ENCODE peak calls at places on chromosome 20, in six cellular contexts. H, B, O, W, J and L are unnamed samples.

GRCh38 chr20:53258741-53259140 is 286.6 kb downstream of the TSHZ2 start:
- DNase-seq in H (no peak), B (no peak), O (peak; percentile 97), W (no peak), J (no peak), L (no peak)

GRCh38 chr20:32581839-32582658 is 3.1 kb downstream of the NOL4L start:
- DNase-seq in H (no peak), B (no peak), O (no peak), W (no peak), J (no peak), L (no peak)

GRCh38 chr20:24934716-24935115 is 14.4 kb upstream of the CST7 start:
- DNase-seq in H (no peak), B (no peak), O (no peak), W (no peak), J (no peak), L (no peak)

GRCh38 chr20:33685328-33686007 is 717 bp downstream of the E2F1 start:
- DNase-seq in H (no peak), B (no peak), O (no peak), W (no peak), J (peak; percentile 21), L (peak; percentile 82)

GRCh38 chr20:57346477-57346876 is 4.6 kb upstream of the RAE1 start:
- DNase-seq in H (peak; percentile 70), B (peak; percentile 76), O (peak; percentile 97), W (peak; percentile 62), J (peak; percentile 67), L (peak; percentile 61)

GRCh38 chr20:11902264-11902663 is 15.4 kb upstream of the BTBD3 start:
- DNase-seq in H (peak; percentile 82), B (no peak), O (no peak), W (no peak), J (peak; percentile 85), L (no peak)

GRCh38 chr20:6908673-6909072 is 141.2 kb downstream of the BMP2 start:
- DNase-seq in H (no peak), B (peak; percentile 24), O (peak; percentile 15), W (peak; percentile 36), J (no peak), L (peak; percentile 62)

GRCh38 chr20:433300-433975 is 25.3 kb downstream of the RBCK1 start:
- DNase-seq in H (no peak), B (no peak), O (no peak), W (no peak), J (no peak), L (no peak)

GRCh38 chr20:53692465-53693067 is 98.9 kb upstream of the ZNF217 start:
- DNase-seq in H (peak; percentile 86), B (no peak), O (peak; percentile 39), W (no peak), J (peak; percentile 66), L (no peak)

GRCh38 chr20:50320910-50321796 is 130.5 kb downstream of the CEBPB start:
- DNase-seq in H (peak; percentile 97), B (peak; percentile 56), O (peak; percentile 94), W (peak; percentile 59), J (peak; percentile 98), L (peak; percentile 94)

GRCh38 chr20:48192109-48192508 is 406.8 kb upstream of the SULF2 start:
- DNase-seq in H (no peak), B (no peak), O (no peak), W (no peak), J (no peak), L (no peak)

GRCh38 chr20:8997720-8998119 is 71.2 kb upstream of the PLCB4 start:
- DNase-seq in H (no peak), B (no peak), O (no peak), W (no peak), J (no peak), L (no peak)

GRCh38 chr20:5100684-5101347 is 18.9 kb downstream of the PCNA start:
- DNase-seq in H (peak; percentile 66), B (peak; percentile 48), O (peak; percentile 98), W (no peak), J (peak; percentile 65), L (peak; percentile 65)

GRCh38 chr20:23157741-23158140 is 71.6 kb upstream of the CD93 start:
- DNase-seq in H (no peak), B (no peak), O (peak; percentile 74), W (no peak), J (peak; percentile 62), L (peak; percentile 14)

GRCh38 chr20:32152421-32153155 is 43.1 kb downstream of the TM9SF4 start:
- DNase-seq in H (no peak), B (no peak), O (no peak), W (no peak), J (no peak), L (no peak)

GRCh38 chr20:13008761-13009681 is at the start of gene SPTLC3:
- DNase-seq in H (peak; percentile 36), B (no peak), O (peak; percentile 98), W (peak; percentile 15), J (peak; percentile 38), L (peak; percentile 60)

GRCh38 chr20:34249291-34249690 is 8.1 kb downstream of the ASIP start:
- DNase-seq in H (peak; percentile 71), B (no peak), O (peak; percentile 25), W (no peak), J (peak; percentile 60), L (no peak)

GRCh38 chr20:1001981-1002681 is at the start of gene RSPO4:
- DNase-seq in H (no peak), B (no peak), O (peak; percentile 9), W (no peak), J (no peak), L (peak; percentile 50)

GRCh38 chr20:58669287-58670006 is 18.4 kb downstream of the STX16 start:
- DNase-seq in H (no peak), B (no peak), O (no peak), W (peak; percentile 64), J (no peak), L (peak; percentile 83)

GRCh38 chr20:32680544-32681174 is 6.9 kb upstream of the C20orf203 start:
- DNase-seq in H (no peak), B (no peak), O (no peak), W (no peak), J (peak; percentile 24), L (no peak)

GRCh38 chr20:47704746-47705496 is 80.4 kb downstream of the SULF2 start:
- DNase-seq in H (no peak), B (no peak), O (no peak), W (no peak), J (no peak), L (no peak)

GRCh38 chr20:16444056-16444777 is 129.0 kb downstream of the KIF16B start:
- DNase-seq in H (peak; percentile 9), B (no peak), O (no peak), W (no peak), J (no peak), L (no peak)

GRCh38 chr20:47815866-47816265 is 30.6 kb upstream of the SULF2 start:
- DNase-seq in H (no peak), B (no peak), O (no peak), W (no peak), J (no peak), L (no peak)

GRCh38 chr20:49063279-49063678 is 17.2 kb downstream of the CSE1L start:
- DNase-seq in H (no peak), B (no peak), O (no peak), W (no peak), J (no peak), L (no peak)

GRCh38 chr20:17504326-17504897 is 26.8 kb downstream of the BFSP1 start:
- DNase-seq in H (no peak), B (no peak), O (no peak), W (no peak), J (no peak), L (peak; percentile 51)

GRCh38 chr20:59580208-59580980 is 23.9 kb upstream of the PHACTR3 start:
- DNase-seq in H (no peak), B (no peak), O (no peak), W (no peak), J (no peak), L (no peak)

GRCh38 chr20:53162251-53162835 is 190.2 kb downstream of the TSHZ2 start:
- DNase-seq in H (peak; percentile 47), B (peak; percentile 48), O (peak; percentile 90), W (no peak), J (peak; percentile 68), L (peak; percentile 77)

GRCh38 chr20:61056627-61057312 is 195.3 kb upstream of the CDH4 start:
- DNase-seq in H (no peak), B (no peak), O (no peak), W (no peak), J (no peak), L (no peak)

GRCh38 chr20:41956316-41957050 is 338.3 kb upstream of the CHD6 start:
- DNase-seq in H (no peak), B (peak; percentile 6), O (peak; percentile 57), W (peak; percentile 3), J (no peak), L (peak; percentile 39)

GRCh38 chr20:21515300-21516179 is 1.7 kb upstream of the NKX2-2 start:
- DNase-seq in H (no peak), B (peak; percentile 61), O (no peak), W (no peak), J (no peak), L (no peak)

DNA sequence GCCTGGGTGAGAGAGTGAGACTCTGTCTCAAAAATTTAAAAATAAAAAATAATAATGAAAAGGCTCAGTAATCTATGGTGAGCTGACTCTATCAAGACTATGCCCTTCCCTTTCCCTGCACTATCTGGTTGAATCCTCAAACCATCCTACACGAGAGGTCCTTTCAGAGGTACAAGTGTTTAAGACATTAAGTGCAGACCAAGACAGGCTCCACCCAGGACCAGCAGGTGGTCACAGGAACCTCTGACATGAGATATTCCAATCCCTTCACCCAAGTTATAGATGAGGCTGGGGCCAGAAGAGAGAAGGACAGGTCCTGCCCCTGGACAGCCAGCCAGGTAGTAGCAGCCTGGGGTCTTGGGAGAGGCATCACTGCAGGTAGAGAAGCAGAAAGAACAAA is 182.6 kb downstream of the NFATC2 start:
- DNase-seq in H (no peak), B (no peak), O (no peak), W (no peak), J (no peak), L (no peak)
- H3K9ac ChIP-seq in H (no peak overlapping the region), B (no peak overlapping the region), O (no peak overlapping the region), W (no peak overlapping the region), J (peak overlapping the region; percentile 9), L (no peak overlapping the region)

GRCh38 chr20:38098952-38099351 is 65.4 kb downstream of the RPRD1B start:
- DNase-seq in H (no peak), B (no peak), O (no peak), W (no peak), J (peak; percentile 39), L (no peak)
- H4K91ac ChIP-seq in H (no peak overlapping the region), B (no peak overlapping the region), O (no peak overlapping the region), W (no peak overlapping the region), J (peak overlapping the region; percentile 50), L (no peak overlapping the region)

DNA sequence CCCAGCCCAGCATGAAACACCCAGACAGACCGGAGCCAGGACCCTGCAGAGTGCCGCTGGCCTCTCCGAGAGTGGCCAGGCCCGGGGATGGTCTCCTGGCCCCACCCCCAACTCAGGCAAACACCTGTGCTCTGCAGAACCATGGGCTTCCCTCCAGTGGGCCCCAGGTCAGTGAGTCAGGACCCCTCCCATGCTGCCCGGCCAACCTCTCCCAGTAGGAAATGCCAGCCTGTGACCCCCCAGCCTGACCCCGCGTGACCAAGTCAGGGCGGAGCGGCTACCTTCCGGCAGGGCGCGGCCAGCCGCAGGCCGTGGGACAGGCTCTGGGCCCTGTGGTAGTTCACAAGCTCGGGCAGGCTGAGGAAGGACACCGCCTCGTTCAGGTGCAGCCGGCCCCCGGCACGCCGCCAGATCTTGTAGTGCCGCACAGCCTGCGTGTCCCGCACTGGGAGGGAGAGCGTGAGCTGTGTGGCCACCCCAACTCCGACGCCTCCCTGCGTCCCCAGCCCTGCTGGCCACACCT is 3.2 kb downstream of the PTK6 start:
- DNase-seq in H (no peak), B (no peak), O (no peak), W (no peak), J (no peak), L (no peak)
- H3K9ac ChIP-seq in H (no peak overlapping the region), B (peak overlapping the region; percentile 44), O (no peak overlapping the region), W (no peak overlapping the region), J (no peak overlapping the region), L (no peak overlapping the region)

GRCh38 chr20:39381598-39381997 is 419.5 kb downstream of the DHX35 start:
- DNase-seq in H (no peak), B (peak; percentile 2), O (peak; percentile 1), W (no peak), J (no peak), L (no peak)
- H4K91ac ChIP-seq in H (no peak overlapping the region), B (no peak overlapping the region), O (no peak overlapping the region), W (no peak overlapping the region), J (no peak overlapping the region), L (no peak overlapping the region)